ENCODE peak calls at places on chromosomes 11 and 22, in four cellular contexts. One of them, this sample, is unnamed.

GRCh38 chr11:95335989-95336388 is 105.0 kb upstream of the SESN3 start:
- DNase-seq in B cell: peak; percentile 39
- DNase-seq in fibroblast of mammary gland: no peak
- DNase-seq in GM10248: no peak
- DNase-seq in this sample: no peak

GRCh38 chr22:46763051-46763705 is 728 bp downstream of the TBC1D22A start:
- DNase-seq in B cell: peak; percentile 77
- DNase-seq in fibroblast of mammary gland: peak; percentile 20
- DNase-seq in GM10248: peak; percentile 85
- DNase-seq in this sample: peak; percentile 92

GRCh38 chr11:111512296-111513239 is at the start of gene BTG4:
- DNase-seq in B cell: peak; percentile 42
- DNase-seq in fibroblast of mammary gland: peak; percentile 14
- DNase-seq in GM10248: peak; percentile 28
- DNase-seq in this sample: no peak

GRCh38 chr22:42269407-42270177 is 861 bp downstream of the TCF20 start:
- DNase-seq in B cell: peak; percentile 71
- DNase-seq in fibroblast of mammary gland: no peak
- DNase-seq in GM10248: peak; percentile 86
- DNase-seq in this sample: peak; percentile 83

GRCh38 chr22:44971651-44972362 is 38.0 kb downstream of the PHF21B start:
- DNase-seq in B cell: no peak
- DNase-seq in fibroblast of mammary gland: no peak
- DNase-seq in GM10248: no peak
- DNase-seq in this sample: no peak

GRCh38 chr11:117328414-117329010 is 858 bp downstream of the CEP164 start:
- DNase-seq in B cell: no peak
- DNase-seq in fibroblast of mammary gland: peak; percentile 58
- DNase-seq in GM10248: peak; percentile 37
- DNase-seq in this sample: peak; percentile 29

GRCh38 chr11:111735262-111736116 is 30.7 kb downstream of the PPP2R1B start:
- DNase-seq in B cell: no peak
- DNase-seq in fibroblast of mammary gland: peak; percentile 100
- DNase-seq in GM10248: no peak
- DNase-seq in this sample: no peak

GRCh38 chr11:126546191-126546590 is 190.7 kb downstream of the ST3GAL4 start:
- DNase-seq in B cell: no peak
- DNase-seq in fibroblast of mammary gland: peak; percentile 10
- DNase-seq in GM10248: no peak
- DNase-seq in this sample: no peak

GRCh38 chr22:38609371-38609770 is 39.4 kb upstream of the DMC1 start:
- DNase-seq in B cell: no peak
- DNase-seq in fibroblast of mammary gland: no peak
- DNase-seq in GM10248: no peak
- DNase-seq in this sample: no peak

GRCh38 chr22:28951530-28951929 is 68.2 kb downstream of the ZNRF3 start:
- DNase-seq in B cell: no peak
- DNase-seq in fibroblast of mammary gland: no peak
- DNase-seq in GM10248: no peak
- DNase-seq in this sample: no peak

GRCh38 chr22:29269731-29270474 is 1.8 kb downstream of the EWSR1 start:
- DNase-seq in B cell: no peak
- DNase-seq in fibroblast of mammary gland: peak; percentile 28
- DNase-seq in GM10248: no peak
- DNase-seq in this sample: peak; percentile 24

GRCh38 chr22:45496451-45496941 is 6.2 kb upstream of the FBLN1 start:
- DNase-seq in B cell: no peak
- DNase-seq in fibroblast of mammary gland: no peak
- DNase-seq in GM10248: no peak
- DNase-seq in this sample: no peak

GRCh38 chr11:2827256-2827655 is 58.3 kb downstream of the CDKN1C start:
- DNase-seq in B cell: no peak
- DNase-seq in fibroblast of mammary gland: no peak
- DNase-seq in GM10248: no peak
- DNase-seq in this sample: no peak

GRCh38 chr11:77450227-77450626 is 23.7 kb downstream of the PAK1 start:
- DNase-seq in B cell: no peak
- DNase-seq in fibroblast of mammary gland: no peak
- DNase-seq in GM10248: no peak
- DNase-seq in this sample: peak; percentile 10

GRCh38 chr11:31882951-31883392 is 71.8 kb upstream of the PAX6 start:
- DNase-seq in B cell: no peak
- DNase-seq in fibroblast of mammary gland: no peak
- DNase-seq in GM10248: no peak
- DNase-seq in this sample: no peak

GRCh38 chr11:115153135-115153534 is 351.1 kb downstream of the CADM1 start:
- DNase-seq in B cell: no peak
- DNase-seq in fibroblast of mammary gland: no peak
- DNase-seq in GM10248: no peak
- DNase-seq in this sample: no peak

GRCh38 chr11:1437500-1437899 is 47.8 kb downstream of the BRSK2 start:
- DNase-seq in B cell: no peak
- DNase-seq in fibroblast of mammary gland: no peak
- DNase-seq in GM10248: no peak
- DNase-seq in this sample: no peak

GRCh38 chr11:112082729-112083128 is 3.8 kb downstream of the TIMM8B start:
- DNase-seq in B cell: no peak
- DNase-seq in fibroblast of mammary gland: peak; percentile 86
- DNase-seq in GM10248: no peak
- DNase-seq in this sample: no peak

GRCh38 chr11:64767344-64768299 is 7.8 kb upstream of the PYGM start:
- DNase-seq in B cell: peak; percentile 82
- DNase-seq in fibroblast of mammary gland: peak; percentile 70
- DNase-seq in GM10248: peak; percentile 50
- DNase-seq in this sample: peak; percentile 81

GRCh38 chr11:85960678-85961077 is 105.5 kb downstream of the CCDC83 start:
- DNase-seq in B cell: no peak
- DNase-seq in fibroblast of mammary gland: no peak
- DNase-seq in GM10248: no peak
- DNase-seq in this sample: no peak

GRCh38 chr22:45026511-45026910 is 16.7 kb upstream of the PHF21B start:
- DNase-seq in B cell: no peak
- DNase-seq in fibroblast of mammary gland: no peak
- DNase-seq in GM10248: no peak
- DNase-seq in this sample: no peak

GRCh38 chr11:73330569-73331093 is 22.6 kb downstream of the ARHGEF17 start:
- DNase-seq in B cell: no peak
- DNase-seq in fibroblast of mammary gland: peak; percentile 58
- DNase-seq in GM10248: no peak
- DNase-seq in this sample: no peak

GRCh38 chr11:132220464-132220863 is 850.0 kb downstream of the NTM start:
- DNase-seq in B cell: no peak
- DNase-seq in fibroblast of mammary gland: peak; percentile 41
- DNase-seq in GM10248: no peak
- DNase-seq in this sample: no peak

GRCh38 chr11:134576721-134577171 is 164.7 kb upstream of the B3GAT1 start:
- DNase-seq in B cell: no peak
- DNase-seq in fibroblast of mammary gland: no peak
- DNase-seq in GM10248: no peak
- DNase-seq in this sample: no peak

GRCh38 chr11:65381721-65382035 is 768 bp downstream of the SLC25A45 start:
- DNase-seq in B cell: no peak
- DNase-seq in fibroblast of mammary gland: peak; percentile 50
- DNase-seq in GM10248: no peak
- DNase-seq in this sample: peak; percentile 81

GRCh38 chr11:13885083-13885482 is 77.4 kb upstream of the SPON1 start:
- DNase-seq in B cell: no peak
- DNase-seq in fibroblast of mammary gland: no peak
- DNase-seq in GM10248: no peak
- DNase-seq in this sample: no peak

GRCh38 chr11:72085836-72086475 is 5.3 kb downstream of the LRRC51 start:
- DNase-seq in B cell: no peak
- DNase-seq in fibroblast of mammary gland: no peak
- DNase-seq in GM10248: no peak
- DNase-seq in this sample: no peak

GRCh38 chr11:115477410-115477809 is 26.8 kb downstream of the CADM1 start:
- DNase-seq in B cell: no peak
- DNase-seq in fibroblast of mammary gland: no peak
- DNase-seq in GM10248: no peak
- DNase-seq in this sample: no peak

GRCh38 chr22:39176673-39177455 is 24.4 kb upstream of the CBX7 start:
- DNase-seq in B cell: no peak
- DNase-seq in fibroblast of mammary gland: no peak
- DNase-seq in GM10248: no peak
- DNase-seq in this sample: no peak

GRCh38 chr11:38005597-38005996 is 1407.6 kb upstream of the RAG2 start:
- DNase-seq in B cell: no peak
- DNase-seq in fibroblast of mammary gland: no peak
- DNase-seq in GM10248: no peak
- DNase-seq in this sample: no peak

GRCh38 chr22:19905619-19906276 is 35.8 kb upstream of the COMT start:
- DNase-seq in B cell: no peak
- DNase-seq in fibroblast of mammary gland: no peak
- DNase-seq in GM10248: no peak
- DNase-seq in this sample: no peak

GRCh38 chr22:19912236-19912999 is 29.2 kb upstream of the COMT start:
- DNase-seq in B cell: no peak
- DNase-seq in fibroblast of mammary gland: no peak
- DNase-seq in GM10248: no peak
- DNase-seq in this sample: no peak

GRCh38 chr22:19911540-19912235 is 29.9 kb upstream of the COMT start:
- DNase-seq in B cell: no peak
- DNase-seq in fibroblast of mammary gland: no peak
- DNase-seq in GM10248: no peak
- DNase-seq in this sample: no peak

GRCh38 chr22:19910180-19910744 is 31.3 kb upstream of the COMT start:
- DNase-seq in B cell: no peak
- DNase-seq in fibroblast of mammary gland: no peak
- DNase-seq in GM10248: no peak
- DNase-seq in this sample: no peak

DNA sequence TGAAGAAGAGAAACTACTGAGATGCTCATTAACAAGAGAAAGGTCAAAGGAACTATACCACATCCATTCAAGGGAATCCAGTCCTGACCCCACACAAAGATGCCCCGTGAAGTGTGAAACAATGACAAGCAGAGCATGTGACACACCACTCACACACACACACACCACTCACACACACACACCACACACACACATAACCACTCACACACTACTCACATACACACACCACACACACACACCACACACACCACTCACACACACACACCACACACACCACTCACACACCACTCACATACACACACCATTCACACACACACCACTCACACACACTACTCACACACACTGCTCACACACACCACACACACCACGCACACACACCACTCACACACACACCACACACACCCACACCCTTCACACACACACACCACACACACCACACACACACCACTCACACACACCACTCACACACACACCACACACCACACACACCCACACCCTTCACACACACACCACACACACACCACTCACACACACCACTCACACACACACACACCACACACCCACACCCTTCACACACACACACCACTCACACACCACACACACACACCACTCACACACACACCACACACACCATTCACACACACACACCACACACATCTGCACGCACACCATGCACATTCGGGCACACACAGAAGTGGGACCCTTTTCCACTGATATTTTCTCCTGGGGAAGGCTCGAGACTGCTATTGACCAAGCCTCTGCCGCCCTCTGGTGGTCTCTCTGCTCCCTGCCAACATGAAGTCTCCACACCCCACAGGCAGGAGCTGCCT is 32.0 kb upstream of the COMT start:
- DNase-seq in B cell: peak; percentile 84
- DNase-seq in fibroblast of mammary gland: peak; percentile 71
- DNase-seq in GM10248: peak; percentile 88
- DNase-seq in this sample: peak; percentile 83
- TF ChIP-seq CTCF in B cell: peak; percentile 75
- TF ChIP-seq CTCF in fibroblast of mammary gland: peak; percentile 91
- TF ChIP-seq CTCF in GM10248: peak; percentile 97
- TF ChIP-seq CTCF in this sample: peak; percentile 93

DNA sequence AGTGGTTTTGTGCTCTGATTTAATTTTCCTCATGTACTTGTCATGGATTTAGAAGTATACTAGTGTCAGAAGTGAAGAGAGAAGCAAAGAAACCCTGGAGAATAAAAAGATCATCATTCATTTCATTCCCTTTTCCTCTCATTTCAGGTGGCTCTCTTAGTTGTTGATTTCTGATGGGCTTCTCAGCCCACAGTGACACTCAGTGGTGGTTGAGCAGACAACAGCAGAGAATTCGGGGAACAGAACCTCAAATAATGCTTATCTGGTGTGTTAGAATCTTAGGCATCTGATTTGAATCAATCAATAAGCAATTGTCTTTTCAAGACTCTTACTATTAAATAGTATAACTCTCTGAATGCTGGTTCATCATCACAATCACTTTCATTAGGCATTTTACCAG is 1289.4 kb downstream of the FAM181B start:
- DNase-seq in B cell: no peak
- DNase-seq in fibroblast of mammary gland: no peak
- DNase-seq in GM10248: no peak
- DNase-seq in this sample: no peak
- TF ChIP-seq CTCF in B cell: no peak
- TF ChIP-seq CTCF in fibroblast of mammary gland: no peak
- TF ChIP-seq CTCF in GM10248: no peak
- TF ChIP-seq CTCF in this sample: no peak

DNA sequence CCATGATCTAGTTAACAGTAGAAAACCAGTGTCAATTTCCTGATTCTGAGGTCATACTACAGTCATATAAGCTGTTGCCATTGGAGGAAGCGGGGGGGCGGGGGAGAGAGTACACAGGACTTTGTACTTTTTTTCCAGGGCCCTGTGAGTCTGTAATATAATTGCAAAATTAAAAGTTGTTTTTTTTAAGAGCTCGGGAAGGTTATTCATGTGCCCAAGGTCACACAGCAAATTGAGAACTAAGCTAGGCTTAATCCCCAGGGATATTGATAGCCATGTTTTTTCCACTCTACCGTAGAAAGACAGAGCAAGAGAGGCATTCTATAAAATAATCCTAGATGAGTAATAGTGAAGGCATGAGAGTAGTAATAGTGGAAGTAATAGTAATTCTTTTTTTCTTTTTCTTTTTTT is 312.3 kb downstream of the MN1 start:
- DNase-seq in B cell: no peak
- DNase-seq in fibroblast of mammary gland: peak; percentile 72
- DNase-seq in GM10248: no peak
- DNase-seq in this sample: no peak
- TF ChIP-seq CTCF in B cell: no peak
- TF ChIP-seq CTCF in fibroblast of mammary gland: no peak
- TF ChIP-seq CTCF in GM10248: no peak
- TF ChIP-seq CTCF in this sample: no peak

DNA sequence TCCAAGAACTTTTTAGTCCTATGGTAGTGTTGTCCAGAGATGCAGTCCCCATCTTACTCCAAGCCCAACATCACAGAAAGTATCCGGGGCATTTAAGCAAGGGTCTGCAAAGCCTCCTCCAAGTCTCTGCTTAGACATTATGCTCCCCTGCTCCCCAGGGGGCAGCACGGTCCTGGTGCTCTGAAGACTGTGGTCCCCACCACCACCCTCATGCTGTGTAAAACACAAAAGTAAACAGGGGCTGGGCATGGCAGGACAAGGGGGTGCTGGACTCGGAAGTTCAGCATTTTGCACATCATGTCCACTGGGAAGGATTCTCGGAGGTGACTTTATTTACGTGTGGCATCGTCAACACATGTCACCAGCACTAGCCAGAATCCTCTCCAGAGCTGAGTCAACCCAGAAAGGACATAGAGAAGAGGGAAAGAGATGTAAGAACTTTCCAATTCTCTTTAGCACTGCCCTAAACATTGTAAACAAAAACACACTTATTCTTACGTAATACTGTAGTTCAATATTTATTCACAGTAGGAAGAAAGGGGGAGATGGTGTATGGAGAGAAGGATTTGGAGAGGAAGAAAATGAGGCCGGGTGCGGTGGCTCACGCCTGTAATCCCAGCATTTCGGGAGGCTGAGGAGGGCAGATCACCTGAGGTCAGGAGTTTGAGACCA is 37.7 kb downstream of the TCIRG1 start:
- DNase-seq in B cell: peak; percentile 15
- DNase-seq in fibroblast of mammary gland: no peak
- DNase-seq in GM10248: no peak
- DNase-seq in this sample: peak; percentile 11
- TF ChIP-seq CTCF in B cell: no peak
- TF ChIP-seq CTCF in fibroblast of mammary gland: no peak
- TF ChIP-seq CTCF in GM10248: peak; percentile 23
- TF ChIP-seq CTCF in this sample: no peak